ENCODE peak calls at places on chromosomes 16 and 17, in ten cellular contexts. D is breast epithelium, E is right lobe of liver, V is IMR-90, O is body of pancreas, T is stomach, P is uterus, U is esophagus squamous epithelium, Q is A549, N is lower leg skin. I is an unnamed sample.
A peak's percentile ranks its signal among the peaks of the same experiment; 100 is the strongest.

GRCh38 chr16:68235882-68236803 is at the start of gene ESRP2:
- DNase-seq in T (peak; percentile 94), V (no peak), E (peak; percentile 92), N (peak; percentile 93), U (no peak), O (peak; percentile 96), P (no peak), D (peak; percentile 87), Q (no peak), I (no peak)

GRCh38 chr16:31201511-31202401 is 804 bp downstream of the PYCARD start:
- DNase-seq in E (peak; percentile 47), D (no peak), P (no peak), T (peak; percentile 47), V (no peak), O (peak; percentile 35), Q (no peak), N (peak; percentile 92), U (no peak), I (no peak)

GRCh38 chr16:67431077-67431804 is at the start of gene HSD11B2:
- DNase-seq in N (peak; percentile 91), D (no peak), U (no peak), P (peak; percentile 52), T (peak; percentile 71), O (peak; percentile 83), Q (peak; percentile 62), V (peak; percentile 45), E (peak; percentile 77), I (peak; percentile 52)

GRCh38 chr16:52578007-52578828 is 31.3 kb upstream of the TOX3 start:
- DNase-seq in Q (peak; percentile 61), D (no peak), U (no peak), N (no peak), V (no peak), E (no peak), O (peak; percentile 24), P (no peak), T (peak; percentile 50), I (no peak)

GRCh38 chr17:57834146-57834741 is 15.6 kb downstream of the MRPS23 start:
- DNase-seq in V (no peak), N (no peak), Q (no peak), P (no peak), U (no peak), T (peak; percentile 91), O (peak; percentile 63), E (no peak), D (peak; percentile 61), I (peak; percentile 71)

GRCh38 chr16:11989238-11990160 is 13.0 kb downstream of the SNX29 start:
- DNase-seq in T (no peak), N (no peak), V (no peak), U (no peak), P (no peak), Q (no peak), D (no peak), O (no peak), E (no peak), I (no peak)

GRCh38 chr16:59527206-59527997 is 793.3 kb upstream of the GOT2 start:
- DNase-seq in E (no peak), Q (peak; percentile 76), V (peak; percentile 38), U (no peak), N (no peak), D (no peak), P (no peak), O (no peak), T (no peak), I (no peak)

GRCh38 chr17:62601438-62601837 is 26.0 kb upstream of the MRC2 start:
- DNase-seq in V (no peak), U (no peak), N (no peak), E (no peak), O (no peak), P (no peak), D (no peak), T (no peak), Q (no peak), I (no peak)

GRCh38 chr16:75080205-75081029 is 36.2 kb downstream of the LDHD start:
- DNase-seq in U (no peak), V (peak; percentile 91), P (no peak), O (no peak), E (no peak), T (no peak), D (no peak), N (no peak), Q (no peak), I (peak; percentile 68)

DNA sequence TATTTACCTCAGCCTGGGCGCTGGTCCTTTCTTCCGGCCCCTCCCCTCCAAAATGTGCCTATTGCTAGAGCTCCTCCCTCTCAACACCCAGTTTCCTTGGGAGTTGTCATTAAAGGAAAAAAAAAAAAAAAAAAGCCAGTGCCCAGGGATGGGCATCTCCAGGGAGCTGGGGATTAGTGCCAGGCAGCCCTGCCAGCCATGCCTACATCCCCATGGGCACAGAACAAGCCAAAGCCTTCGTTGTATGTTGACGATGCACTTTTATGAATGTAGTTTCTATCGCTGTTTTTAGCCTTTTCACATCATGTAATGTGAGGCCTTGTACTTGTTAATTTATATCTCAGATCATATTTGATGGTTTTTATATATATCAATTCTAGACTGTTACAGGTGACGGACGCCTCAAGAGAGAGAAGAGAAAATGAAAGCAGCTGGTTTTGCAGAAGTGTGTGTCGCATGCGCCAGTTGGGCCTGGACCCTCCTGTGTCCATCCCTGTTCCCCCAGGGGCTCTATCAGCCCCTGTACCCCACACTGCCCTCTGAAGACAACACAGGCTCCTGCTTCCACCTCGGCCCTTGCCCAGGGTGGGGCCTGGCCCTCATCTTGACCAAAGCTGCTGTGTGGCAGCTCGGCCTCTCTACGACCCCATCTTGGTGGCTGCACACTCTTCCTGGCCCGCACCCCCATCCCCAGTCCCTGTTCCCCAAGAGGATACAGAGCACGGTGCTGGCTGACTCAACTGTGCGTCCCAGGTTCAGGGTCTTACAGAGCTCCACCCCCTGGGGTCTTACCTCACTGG is 4.8 kb downstream of the LIMD2 start:
- DNase-seq in D (no peak), N (no peak), E (no peak), T (no peak), Q (no peak), O (no peak), U (no peak), P (no peak), V (no peak), I (no peak)
- TF ChIP-seq POLR2A in D (no peak), N (no peak), E (no peak), T (no peak), Q (no peak), O (no peak), U (no peak), P (no peak), V (no peak), I (no peak)

DNA sequence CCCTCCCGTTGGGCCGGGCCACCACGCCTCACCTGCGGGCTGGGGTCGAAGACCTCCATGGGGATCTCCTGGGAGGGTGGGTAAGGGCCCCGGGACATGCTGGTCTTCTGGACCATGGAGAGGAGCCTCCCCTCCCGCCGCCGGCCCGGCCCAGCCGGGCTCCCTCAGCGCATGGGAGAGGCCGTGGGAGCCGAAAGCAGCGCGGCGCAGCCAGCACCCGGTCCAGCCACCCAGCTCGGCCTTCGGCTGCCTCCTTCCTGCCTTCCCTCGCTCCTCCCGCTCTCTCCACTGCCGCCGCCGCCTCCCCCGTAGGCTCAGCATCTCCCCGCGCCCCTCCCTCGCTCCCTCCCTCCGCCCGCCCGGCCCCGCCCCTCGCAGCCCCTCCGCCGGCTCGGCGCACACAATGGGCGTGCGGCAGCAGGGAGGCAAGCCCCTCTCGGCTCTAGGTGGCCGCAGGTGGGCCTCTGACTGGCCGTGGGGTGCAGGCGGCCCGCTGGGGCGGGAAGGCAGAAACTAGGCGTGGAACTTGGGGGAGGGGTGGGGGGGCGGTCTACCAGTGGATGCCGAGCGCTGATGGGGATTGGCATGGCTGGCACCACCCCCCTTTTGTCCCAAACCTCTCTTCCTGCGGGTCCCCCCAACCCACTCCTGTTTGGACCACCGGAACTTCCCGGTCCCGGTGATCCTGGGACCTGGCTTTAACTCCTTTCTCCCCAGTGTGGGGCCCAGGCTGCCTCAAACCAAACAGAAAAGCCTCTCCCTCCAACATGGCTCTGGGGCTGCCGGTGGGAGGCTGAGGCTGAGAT is at the start of gene CACNB1:
- DNase-seq in V (peak; percentile 65), U (no peak), T (peak; percentile 72), N (peak; percentile 96), E (peak; percentile 74), Q (peak; percentile 78), O (peak; percentile 73), P (peak; percentile 83), D (peak; percentile 65), I (peak; percentile 86)
- TF ChIP-seq POLR2A in V (peak; percentile 32), U (no peak), T (no peak), N (no peak), E (peak; percentile 11), Q (peak; percentile 79), O (peak; percentile 42), P (peak; percentile 45), D (no peak), I (peak; percentile 93)

DNA sequence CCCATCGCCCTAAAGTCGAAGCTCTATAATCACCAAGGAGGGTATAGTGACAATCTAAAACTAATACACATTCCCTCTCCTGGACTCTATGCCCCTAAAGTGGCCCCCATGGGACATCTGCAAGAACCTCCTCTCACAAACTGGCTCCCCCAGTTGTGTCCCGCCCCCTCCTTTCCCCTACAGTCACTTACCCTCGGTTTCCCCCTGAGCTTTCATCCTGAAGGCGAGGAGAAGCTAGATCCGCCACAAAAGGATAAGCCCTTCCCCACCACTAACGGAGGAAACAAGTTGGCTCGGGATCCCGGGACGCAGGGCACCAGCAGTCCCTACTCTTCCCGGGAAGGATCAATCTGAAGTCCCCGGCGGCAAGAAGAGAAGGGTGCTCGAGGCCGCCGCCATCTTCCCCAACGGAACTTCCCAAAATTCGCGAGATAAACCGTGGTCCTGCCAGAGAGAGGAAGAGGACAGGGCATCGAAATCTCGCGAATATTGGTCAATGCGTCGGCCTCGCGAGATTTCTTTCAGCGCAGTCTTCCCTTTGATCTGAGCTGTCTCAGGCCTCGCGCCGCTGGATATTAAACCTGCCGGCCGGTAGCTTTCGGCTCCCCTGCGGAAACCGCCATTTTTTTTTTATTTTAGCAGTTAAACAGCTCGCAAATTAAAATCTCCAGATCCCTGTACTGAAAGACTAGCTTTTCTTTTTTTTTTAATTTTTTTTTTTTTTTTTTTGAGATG is at the start of gene MED1:
- DNase-seq in E (peak; percentile 88), N (peak; percentile 98), D (peak; percentile 91), U (peak; percentile 59), T (peak; percentile 96), O (peak; percentile 97), V (peak; percentile 98), P (peak; percentile 95), Q (peak; percentile 99), I (peak; percentile 94)
- TF ChIP-seq POLR2A in E (peak; percentile 70), N (no peak), D (peak; percentile 38), U (no peak), T (no peak), O (peak; percentile 82), V (peak; percentile 91), P (peak; percentile 31), Q (peak; percentile 78), I (peak; percentile 46)

DNA sequence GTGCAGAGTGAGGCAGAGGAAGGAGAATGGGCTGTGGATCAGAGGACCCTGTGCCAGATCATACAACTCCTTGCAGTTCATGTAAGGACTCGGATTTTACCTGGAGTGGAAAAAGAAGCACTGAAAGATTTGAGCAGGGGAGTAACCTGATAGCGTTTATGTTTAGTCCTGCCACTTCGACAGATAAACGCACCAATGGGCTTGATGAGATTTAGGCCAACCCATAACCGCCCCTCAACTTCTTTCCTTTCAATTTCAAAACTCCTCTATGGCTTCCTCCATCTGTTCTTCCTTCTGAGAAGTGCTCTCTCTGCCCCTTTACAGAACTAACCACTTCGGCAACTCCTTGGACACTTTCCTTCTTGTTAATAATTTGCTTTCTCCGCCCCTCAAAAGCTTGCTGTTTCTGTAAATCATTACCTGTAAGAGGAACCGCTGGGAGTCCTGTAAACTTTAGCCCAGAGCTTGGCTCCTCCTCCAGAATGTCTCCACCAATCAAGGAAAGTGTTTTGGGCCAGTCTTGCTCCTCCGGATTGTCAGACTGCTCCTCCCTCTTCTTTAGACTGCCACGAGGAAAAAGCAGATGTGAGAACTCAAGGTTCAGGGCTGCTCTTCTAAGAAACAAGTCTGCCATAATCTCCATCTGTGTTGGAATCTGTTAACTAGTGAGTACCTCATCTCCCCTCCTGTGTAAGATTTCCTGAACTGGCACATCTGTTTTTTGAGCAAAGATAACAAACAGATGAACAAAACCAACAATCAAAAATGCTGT is at the start of gene ACSM3:
- DNase-seq in E (no peak), V (peak; percentile 76), U (no peak), Q (peak; percentile 92), T (peak; percentile 78), O (peak; percentile 87), N (no peak), D (no peak), P (peak; percentile 62), I (peak; percentile 63)
- TF ChIP-seq POLR2A in E (no peak), V (no peak), U (no peak), Q (no peak), T (no peak), O (peak; percentile 61), N (no peak), D (no peak), P (no peak), I (no peak)